ENCODE peak calls at places on chromosomes 4 and X, in five cellular contexts. E is esophagus squamous epithelium, S is HCT116, B is suprapubic skin, D is heart left ventricle. R is an unnamed sample.

GRCh38 chr4:24089831-24090531 is 200.1 kb upstream of the PPARGC1A start:
- DNase-seq in E (no peak), B (no peak), S (no peak), D (no peak), R (no peak)

GRCh38 chrX:29962061-29962460 is 253.3 kb upstream of the MAGEB2 start:
- DNase-seq in B (no peak), D (no peak), E (no peak), S (no peak), R (no peak)

GRCh38 chr4:47533689-47534347 is 48.7 kb downstream of the ATP10D start:
- DNase-seq in B (no peak), S (no peak), D (no peak), E (no peak), R (no peak)

GRCh38 chrX:149829751-149830191 is 48.0 kb downstream of the MAGEA9 start:
- DNase-seq in E (no peak), B (no peak), D (no peak), S (no peak), R (no peak)

GRCh38 chr4:38034986-38035882 is 75.0 kb downstream of the PTTG2 start:
- DNase-seq in S (peak; percentile 44), B (no peak), D (no peak), E (no peak), R (no peak)

GRCh38 chr4:152992027-152992426 is 55.9 kb downstream of the FHDC1 start:
- DNase-seq in B (no peak), E (no peak), S (no peak), D (no peak), R (no peak)

GRCh38 chrX:129522184-129523059 is 868 bp downstream of the SMARCA1 start:
- DNase-seq in D (peak; percentile 61), E (no peak), B (peak; percentile 63), S (peak; percentile 16), R (no peak)

GRCh38 chr4:23856630-23857029 is 33.2 kb downstream of the PPARGC1A start:
- DNase-seq in S (no peak), D (peak; percentile 39), E (no peak), B (no peak), R (no peak)

GRCh38 chrX:134377537-134377936 is 82.4 kb upstream of the HPRT1 start:
- DNase-seq in D (no peak), B (no peak), E (no peak), S (no peak), R (no peak)

GRCh38 chrX:150362599-150363481 is at the start of gene MAMLD1:
- DNase-seq in E (no peak), D (peak; percentile 69), B (peak; percentile 77), S (peak; percentile 51), R (peak; percentile 86)

GRCh38 chrX:1336331-1337143 is at the start of gene IL3RA:
- DNase-seq in E (no peak), S (no peak), B (no peak), D (peak; percentile 62), R (no peak)

GRCh38 chr4:98632258-98632657 is 26.2 kb downstream of the TSPAN5 start:
- DNase-seq in E (no peak), D (no peak), B (no peak), S (no peak), R (no peak)

GRCh38 chrX:146907391-146908240 is 93.1 kb upstream of the CXorf51A start:
- DNase-seq in S (no peak), D (no peak), B (no peak), E (no peak), R (no peak)

GRCh38 chr4:47483722-47484121 is 1.4 kb upstream of the ATP10D start:
- DNase-seq in D (no peak), B (no peak), S (no peak), E (no peak), R (no peak)

GRCh38 chrX:13780868-13781427 is 35.9 kb downstream of the GPM6B start:
- DNase-seq in E (no peak), B (no peak), S (no peak), D (no peak), R (no peak)

GRCh38 chr4:79585330-79585729 is 177.3 kb upstream of the GK2 start:
- DNase-seq in E (no peak), B (no peak), S (no peak), D (no peak), R (no peak)

GRCh38 chrX:38514014-38514854 is 47.1 kb upstream of the TSPAN7 start:
- DNase-seq in D (no peak), E (no peak), S (no peak), B (no peak), R (no peak)

GRCh38 chrX:110145854-110146253 is 142.9 kb downstream of the TMEM164 start:
- DNase-seq in E (no peak), D (no peak), B (no peak), S (no peak), R (no peak)

GRCh38 chr4:13313856-13314255 is 170.3 kb downstream of the RAB28 start:
- DNase-seq in S (no peak), E (no peak), D (no peak), B (no peak), R (no peak)

DNA sequence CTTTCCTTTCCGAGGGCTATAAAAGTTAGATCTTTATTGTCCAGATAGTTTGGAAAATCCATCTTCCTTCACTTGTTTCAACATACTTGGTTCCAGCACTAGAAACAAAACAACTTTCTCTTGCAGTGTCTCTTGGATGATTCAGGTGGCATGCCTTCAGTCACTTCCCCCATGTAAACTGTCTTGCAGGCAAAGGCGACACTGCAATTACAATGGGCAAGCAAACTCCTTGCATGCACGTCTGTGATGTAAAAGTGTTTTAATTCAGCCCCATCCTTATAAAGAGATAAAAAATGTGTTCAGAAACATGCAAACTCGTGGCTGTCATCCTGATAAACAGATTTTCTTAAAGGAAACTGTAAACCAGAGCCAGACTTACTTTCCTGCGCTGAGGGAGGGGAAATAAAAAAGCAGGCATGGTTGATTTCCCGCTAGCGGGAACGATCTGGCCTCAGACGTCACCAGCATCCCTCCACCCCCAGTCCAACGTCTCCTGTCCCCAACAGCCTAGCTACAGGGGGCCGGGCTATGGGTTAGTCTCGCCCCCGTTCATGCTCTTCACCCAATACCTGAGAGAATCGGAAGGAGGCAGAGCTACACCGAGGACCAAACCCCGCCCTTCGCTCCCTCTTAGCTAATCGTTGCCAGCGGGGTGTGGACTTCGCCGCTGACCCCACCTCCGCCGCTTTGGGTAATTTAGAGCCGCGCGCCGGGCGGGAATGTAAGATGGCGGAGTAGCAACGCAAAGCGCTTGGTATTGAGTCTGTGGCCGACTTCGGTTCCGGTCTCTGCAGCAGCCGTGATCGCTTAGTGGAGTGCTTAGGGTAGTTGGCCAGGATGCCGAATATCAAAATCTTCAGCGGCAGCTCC is at the start of gene PRPS1:
- DNase-seq in D (peak; percentile 93), E (peak; percentile 45), S (peak; percentile 88), B (peak; percentile 95), R (peak; percentile 95)
- TF ChIP-seq POLR2A in D (peak; percentile 83), E (peak; percentile 71), S (no peak), B (peak; percentile 78), R (peak; percentile 63)

DNA sequence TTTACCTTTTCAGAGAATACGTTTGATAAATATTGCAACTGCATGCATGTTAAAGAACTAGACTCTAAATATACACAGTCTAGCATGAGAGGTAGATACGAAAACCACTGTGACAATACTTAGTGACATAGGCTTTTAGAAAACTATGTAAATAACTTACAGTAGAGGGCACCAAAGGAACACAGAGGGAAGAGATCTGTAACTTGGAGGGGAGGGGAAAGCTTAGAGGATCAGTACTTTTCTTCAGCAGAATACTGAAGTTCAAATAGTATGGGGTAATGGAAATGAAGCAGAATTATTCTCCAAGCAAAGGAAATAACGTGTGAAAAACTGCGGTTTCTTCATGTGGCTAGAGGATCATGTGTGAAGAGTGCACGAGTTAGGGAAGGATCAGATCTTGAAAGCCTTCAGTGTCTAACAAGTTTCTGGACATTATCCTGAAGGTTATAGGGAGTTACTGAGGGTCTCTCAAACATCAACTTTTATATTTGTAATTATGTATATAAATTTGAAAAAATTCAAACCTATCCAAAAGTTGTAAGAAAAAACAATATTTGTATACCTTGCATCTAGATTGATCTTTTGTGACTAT is 264.3 kb downstream of the NPFFR2 start:
- DNase-seq in E (no peak), D (no peak), S (peak; percentile 15), B (no peak), R (no peak)
- TF ChIP-seq CTCF in E (peak; percentile 55), D (peak; percentile 79), S (peak; percentile 40), B (peak; percentile 33), R (peak; percentile 33)

GRCh38 chr4:105092356-105092755 is 54.3 kb upstream of the TET2 start:
- DNase-seq in S (no peak), E (no peak), D (no peak), B (no peak), R (no peak)

GRCh38 chr4:105092768-105093167 is 53.9 kb upstream of the TET2 start:
- DNase-seq in E (no peak), D (no peak), B (no peak), S (no peak), R (no peak)

GRCh38 chr4:105093975-105094374 is 52.7 kb upstream of the TET2 start:
- DNase-seq in E (no peak), S (no peak), D (no peak), B (no peak), R (no peak)

DNA sequence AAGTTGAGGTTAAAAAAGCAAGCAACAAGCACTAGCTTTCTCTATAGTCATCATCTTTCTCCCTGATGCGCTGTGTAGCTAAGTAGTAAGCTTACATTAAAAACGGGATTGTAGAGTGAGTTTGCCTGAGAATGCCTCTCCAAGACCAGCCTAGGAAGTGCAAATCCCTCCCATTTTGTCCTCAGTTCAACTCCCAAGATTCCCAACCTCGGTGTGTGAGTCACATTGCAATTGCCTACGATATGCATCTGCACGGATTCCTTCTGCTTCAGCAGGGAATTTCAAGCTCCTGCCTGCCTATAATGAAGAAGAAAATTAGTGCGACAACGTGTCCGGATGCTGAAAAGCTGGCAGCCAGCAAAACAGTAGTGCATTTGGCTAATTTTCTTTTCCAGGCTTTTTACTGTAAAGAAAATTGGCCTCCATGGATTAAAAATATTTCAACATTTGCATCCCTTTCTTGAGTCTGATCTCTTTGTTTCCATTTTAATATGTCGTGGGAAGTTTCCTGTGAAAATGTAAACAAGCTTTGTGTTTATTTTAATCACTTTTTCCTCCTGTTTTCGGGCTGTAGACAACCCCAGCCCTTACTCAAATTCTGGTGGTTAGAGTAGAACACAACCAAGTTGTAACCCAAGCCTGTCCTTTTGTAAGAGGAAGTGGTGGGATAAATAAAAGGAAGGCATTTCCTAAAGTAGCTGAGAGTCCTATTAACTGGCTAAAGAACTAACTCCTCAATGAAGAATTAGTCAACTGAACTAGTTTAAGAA is 58.4 kb upstream of the TET2 start:
- DNase-seq in B (no peak), S (no peak), E (no peak), D (no peak), R (no peak)
- H3K4me3 ChIP-seq in B (peak overlapping the region; percentile 22), S (no peak overlapping the region), E (peak overlapping the region; percentile 37), D (no peak overlapping the region), R (no peak overlapping the region)

DNA sequence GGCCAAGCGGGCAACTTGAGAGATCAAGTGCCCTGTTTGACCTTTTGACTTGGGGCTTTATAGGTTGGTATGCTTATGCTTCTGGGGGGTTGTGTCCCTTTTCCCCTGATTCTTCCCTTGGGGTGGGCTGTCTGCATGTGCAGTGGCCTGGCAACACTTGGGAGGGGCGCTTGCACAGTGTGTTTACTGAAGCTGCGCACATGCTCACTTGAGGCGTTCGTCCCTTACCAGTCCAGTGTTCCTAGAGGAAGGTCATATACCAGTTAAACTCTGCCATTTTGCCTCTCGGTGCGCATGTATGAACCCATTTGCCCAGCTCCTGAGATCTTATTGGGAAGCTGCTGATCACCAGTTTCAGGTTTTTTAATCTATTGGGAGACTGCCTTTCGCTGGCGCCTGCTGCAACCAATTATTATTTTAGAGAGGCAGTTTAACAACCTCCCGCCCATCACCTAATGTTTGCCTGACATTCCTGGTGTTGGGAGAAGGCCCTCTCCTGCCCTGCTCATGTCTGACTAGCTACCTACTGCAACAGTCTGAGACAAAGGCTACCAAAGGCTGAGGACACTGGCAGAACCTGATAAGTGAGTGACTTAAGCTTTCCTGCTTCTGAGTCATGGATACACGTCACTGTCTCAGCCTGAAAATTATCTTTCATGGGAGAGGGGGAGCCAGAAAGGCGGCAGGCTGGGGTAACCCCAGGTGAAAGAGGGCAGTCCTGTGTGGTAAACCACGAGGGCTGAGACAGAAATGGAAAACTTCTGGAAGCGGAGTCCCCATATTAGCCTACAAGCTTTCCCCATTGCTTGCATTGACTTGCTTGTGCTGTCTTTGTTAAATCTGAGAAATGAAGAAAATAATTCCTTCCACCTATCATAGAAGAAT is 97.6 kb downstream of the CPE start:
- DNase-seq in D (no peak), E (no peak), B (no peak), S (peak; percentile 72), R (no peak)
- TF ChIP-seq POLR2A in D (no peak), E (no peak), B (no peak), S (no peak), R (no peak)

R was measured in vagina.